ENCODE peak calls at places on chromosomes 13 and 19, in five cellular contexts. V is neural progenitor cell, T is PC-3, W is GM23248, L is GM23338. Y is an unnamed sample. For H4K20me1, the result is how much of the 10 kb centered on the place peaks cover.

GRCh38 chr19:36547001-36547732 is 19.1 kb upstream of the ZNF260 start:
- DNase-seq in V (no peak), T (peak), W (peak), L (peak), Y (no peak)

GRCh38 chr13:72141845-72142470 is 275.0 kb upstream of the DACH1 start:
- DNase-seq in V (no peak), T (peak), W (no peak), L (no peak), Y (no peak)

GRCh38 chr13:32734511-32734910 is 148.3 kb downstream of the PDS5B start:
- DNase-seq in V (no peak), T (peak), W (peak), L (no peak), Y (no peak)

GRCh38 chr13:112186091-112186490 is 119.1 kb downstream of the SOX1 start:
- DNase-seq in V (no peak), T (no peak), W (no peak), L (no peak), Y (no peak)

GRCh38 chr13:111437856-111438547 is 117.6 kb downstream of the TEX29 start:
- DNase-seq in V (no peak), T (no peak), W (no peak), L (no peak), Y (no peak)

GRCh38 chr13:111202149-111202548 is 87.0 kb downstream of the ARHGEF7 start:
- DNase-seq in V (no peak), T (no peak), W (no peak), L (peak), Y (no peak)

GRCh38 chr13:20873348-20873747 is 29.2 kb downstream of the XPO4 start:
- DNase-seq in V (peak), T (peak), W (peak), L (no peak), Y (no peak)

GRCh38 chr13:51929699-51930098 is 67.9 kb downstream of the CCDC70 start:
- DNase-seq in V (no peak), T (no peak), W (no peak), L (no peak), Y (no peak)

GRCh38 chr19:2253106-2254051 is 2.8 kb downstream of the JSRP1 start:
- DNase-seq in V (peak), T (no peak), W (no peak), L (peak), Y (no peak)

GRCh38 chr19:18633321-18633720 is 3.5 kb upstream of the KLHL26 start:
- DNase-seq in V (no peak), T (no peak), W (no peak), L (no peak), Y (no peak)

GRCh38 chr13:101474419-101474957 is 22.0 kb downstream of the ITGBL1 start:
- DNase-seq in V (peak), T (peak), W (peak), L (peak), Y (peak)

GRCh38 chr19:10260141-10260584 is 8.1 kb downstream of the MRPL4 start:
- DNase-seq in V (no peak), T (peak), W (peak), L (no peak), Y (peak)

GRCh38 chr19:33110201-33110910 is 21.6 kb upstream of the WDR88 start:
- DNase-seq in V (no peak), T (no peak), W (peak), L (no peak), Y (no peak)

GRCh38 chr13:113533441-113533840 is 42.9 kb upstream of the DCUN1D2 start:
- DNase-seq in V (no peak), T (no peak), W (no peak), L (no peak), Y (peak)

GRCh38 chr13:69035771-69036170 is 1071.9 kb upstream of the ATXN8OS start:
- DNase-seq in V (no peak), T (no peak), W (no peak), L (no peak), Y (no peak)

GRCh38 chr13:50713849-50714248 is 129.6 kb downstream of the DLEU7 start:
- DNase-seq in V (no peak), T (peak), W (peak), L (no peak), Y (no peak)

GRCh38 chr19:18292810-18293641 is 11.6 kb upstream of the JUND start:
- DNase-seq in V (peak), T (peak), W (peak), L (peak), Y (peak)

GRCh38 chr19:31166206-31166605 is 183.0 kb downstream of the TSHZ3 start:
- DNase-seq in V (no peak), T (no peak), W (no peak), L (no peak), Y (no peak)

GRCh38 chr13:113566227-113566561 is 18.4 kb upstream of the TFDP1 start:
- DNase-seq in V (no peak), T (no peak), W (no peak), L (no peak), Y (no peak)

GRCh38 chr13:106140476-106140875 is 395.0 kb downstream of the EFNB2 start:
- DNase-seq in V (no peak), T (no peak), W (no peak), L (no peak), Y (no peak)

GRCh38 chr13:112741835-112742570 is 52.2 kb downstream of the ATP11A start:
- DNase-seq in V (no peak), T (no peak), W (no peak), L (no peak), Y (no peak)

GRCh38 chr19:19261350-19262189 is 11.5 kb downstream of the TM6SF2 start:
- DNase-seq in V (peak), T (no peak), W (peak), L (peak), Y (peak)

GRCh38 chr13:30715837-30716236 is 19.5 kb upstream of the ALOX5AP start:
- DNase-seq in V (no peak), T (no peak), W (peak), L (no peak), Y (no peak)

GRCh38 chr19:39336483-39336882 is 640 bp upstream of the GMFG start:
- DNase-seq in V (no peak), T (no peak), W (no peak), L (no peak), Y (no peak)

GRCh38 chr19:4064073-4064550 is 2.6 kb downstream of the ZBTB7A start:
- DNase-seq in V (peak), T (peak), W (peak), L (no peak), Y (peak)

GRCh38 chr19:30236006-30236405 is 136.2 kb upstream of the ZNF536 start:
- DNase-seq in V (peak), T (no peak), W (no peak), L (peak), Y (no peak)

GRCh38 chr19:41997121-41997850 is 3.3 kb upstream of the ATP1A3 start:
- DNase-seq in V (peak), T (peak), W (peak), L (peak), Y (peak)

GRCh38 chr19:35718345-35719041 is 690 bp downstream of the KMT2B start:
- DNase-seq in V (no peak), T (peak), W (peak), L (peak), Y (peak)

GRCh38 chr19:2782357-2782935 is 627 bp downstream of the SGTA start:
- DNase-seq in V (no peak), T (no peak), W (peak), L (no peak), Y (no peak)

GRCh38 chr19:43789029-43789428 is 8.3 kb upstream of the KCNN4 start:
- DNase-seq in V (peak), T (peak), W (peak), L (peak), Y (peak)

GRCh38 chr13:113667771-113668490 is 912 bp downstream of the GRK1 start:
- DNase-seq in V (no peak), T (no peak), W (no peak), L (no peak), Y (no peak)

GRCh38 chr19:3163230-3163886 is 15.2 kb upstream of the S1PR4 start:
- DNase-seq in V (peak), T (peak), W (peak), L (peak), Y (peak)

GRCh38 chr19:29002336-29002735 is 210.6 kb downstream of the UQCRFS1 start:
- DNase-seq in V (no peak), T (no peak), W (no peak), L (no peak), Y (no peak)

GRCh38 chr19:37551123-37551993 is 43.2 kb downstream of the ZNF571 start:
- DNase-seq in V (no peak), T (no peak), W (peak), L (peak), Y (no peak)

GRCh38 chr19:50837300-50837699 is 3.9 kb upstream of the KLK15 start:
- DNase-seq in V (no peak), T (no peak), W (no peak), L (no peak), Y (no peak)

DNA sequence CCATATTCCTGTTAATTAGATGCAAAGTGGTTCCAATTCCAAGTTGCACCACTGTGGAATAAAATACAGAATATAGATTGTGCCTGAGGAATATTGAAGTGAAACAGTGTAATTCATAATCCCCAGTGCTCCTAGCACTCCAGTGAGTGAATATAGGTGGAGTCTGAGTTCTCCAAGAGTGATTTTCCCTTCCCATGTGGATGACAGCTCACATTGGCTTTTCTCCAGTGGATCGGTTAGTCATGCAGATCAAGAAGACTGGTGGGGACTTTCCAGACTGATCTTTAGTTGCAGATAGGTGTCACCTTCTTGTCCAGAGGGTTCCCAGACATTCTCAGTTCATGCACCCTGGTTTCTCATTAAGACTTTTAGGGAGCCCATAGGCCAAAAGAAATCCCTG is 47.8 kb downstream of the SPATA13 start:
- DNase-seq in V (no peak), T (peak), W (peak), L (no peak), Y (no peak)
- TF ChIP-seq EZH2phosphoT487 in V (no peak), T (no peak), W (no peak), L (no peak), Y (no peak)

GRCh38 chr19:46716672-46717033 is 261 bp downstream of the PRKD2 start:
- DNase-seq in V (peak), T (no peak), W (peak), L (peak), Y (no peak)
- H4K20me1 ChIP-seq in V (under half), T (under half), W (under half), L (under half), Y (under half)

DNA sequence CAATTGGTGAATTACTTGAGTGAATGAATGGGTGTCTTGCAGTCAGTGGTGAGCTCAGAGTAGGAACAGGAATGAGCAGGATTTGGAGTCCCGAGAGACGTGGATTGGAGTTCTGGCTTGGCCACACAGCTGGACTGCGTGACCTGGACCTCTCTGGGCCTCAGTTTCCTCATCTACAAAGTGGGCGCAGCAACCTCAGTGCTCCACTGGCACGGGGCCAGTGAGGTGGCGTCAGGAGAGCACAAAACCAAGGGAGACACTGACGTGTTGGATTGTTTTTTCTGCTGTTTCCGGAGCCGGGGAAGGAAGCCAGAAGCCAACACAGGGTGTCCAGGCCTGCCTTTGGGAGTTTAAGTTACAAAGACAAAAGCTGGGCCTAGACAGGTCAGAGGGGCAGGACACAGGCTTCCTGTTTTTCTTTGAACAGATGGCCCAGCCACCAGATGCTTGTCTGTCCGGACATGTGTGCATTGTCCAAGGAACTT is 6.5 kb upstream of the DOCK6 start:
- DNase-seq in V (no peak), T (peak), W (peak), L (no peak), Y (no peak)
- TF ChIP-seq EZH2phosphoT487 in V (no peak), T (no peak), W (no peak), L (no peak), Y (no peak)

GRCh38 chr13:39049274-39049673 is 11.0 kb downstream of the NHLRC3 start:
- DNase-seq in V (no peak), T (no peak), W (no peak), L (no peak), Y (no peak)

GRCh38 chr13:39056018-39056417 is 17.8 kb downstream of the NHLRC3 start:
- DNase-seq in V (no peak), T (no peak), W (no peak), L (no peak), Y (no peak)

GRCh38 chr13:39051157-39051556 is 12.9 kb downstream of the NHLRC3 start:
- DNase-seq in V (peak), T (peak), W (peak), L (peak), Y (peak)

GRCh38 chr13:39054112-39054511 is 15.9 kb downstream of the NHLRC3 start:
- DNase-seq in V (no peak), T (no peak), W (no peak), L (no peak), Y (no peak)

DNA sequence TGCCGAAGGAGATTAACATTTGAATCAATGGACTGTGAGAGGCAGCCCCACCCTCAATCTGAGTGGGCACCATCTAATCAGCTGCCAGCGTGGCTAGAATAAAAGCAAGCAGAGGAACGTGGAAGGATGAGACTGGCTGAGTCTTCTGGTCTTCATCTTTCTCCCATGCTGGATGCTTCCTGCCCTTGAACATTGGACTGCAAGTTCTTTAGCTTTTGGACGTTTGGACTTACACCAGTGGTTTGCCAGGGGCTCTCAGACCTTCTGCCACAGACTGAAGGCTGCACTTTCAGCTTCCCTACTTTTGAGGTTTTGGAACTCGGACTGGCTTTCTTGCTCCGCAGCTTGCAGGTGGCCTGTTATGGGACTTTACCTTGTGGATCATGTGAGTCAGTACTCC is 14.7 kb downstream of the NHLRC3 start:
- DNase-seq in V (no peak), T (no peak), W (no peak), L (no peak), Y (no peak)
- H4K20me1 ChIP-seq in V (under half), T (under half), W (under half), L (under half), Y (under half)